ENCODE peak calls at places on chromosomes 5 and 9, in five cellular contexts. J is HEK293T, Q is GM12878, P is H1, I is HepG2. S is an unnamed sample.

GRCh38 chr9:136531186-136531903 is 14.5 kb downstream of the NOTCH1 start:
- DNase-seq in Q (no peak), J (no peak), I (no peak), P (no peak), S (no peak)

GRCh38 chr5:104817127-104817526 is 1254.5 kb upstream of the NUDT12 start:
- DNase-seq in P (no peak), I (no peak), J (no peak), Q (no peak), S (no peak)

GRCh38 chr5:143259254-143259605 is 144.3 kb downstream of the NR3C1 start:
- DNase-seq in J (no peak), I (no peak), P (no peak), Q (no peak), S (no peak)

GRCh38 chr5:100827481-100827889 is 75.6 kb downstream of the ST8SIA4 start:
- DNase-seq in P (no peak), Q (no peak), J (no peak), I (no peak), S (no peak)

GRCh38 chr5:154850255-154851062 is at the start of gene FAXDC2:
- DNase-seq in P (peak), I (peak), J (peak), Q (no peak), S (peak)

GRCh38 chr5:4651811-4652565 is 488.1 kb upstream of the ADAMTS16 start:
- DNase-seq in P (no peak), Q (no peak), J (no peak), I (no peak), S (no peak)

GRCh38 chr5:33788922-33789321 is 102.9 kb downstream of the ADAMTS12 start:
- DNase-seq in J (no peak), I (no peak), P (no peak), Q (no peak), S (no peak)

GRCh38 chr5:166517976-166518375 is 1773.5 kb upstream of the WWC1 start:
- DNase-seq in I (no peak), J (no peak), Q (no peak), P (no peak), S (no peak)

GRCh38 chr9:108743901-108744371 is 111.8 kb downstream of the ACTL7B start:
- DNase-seq in J (no peak), P (no peak), I (peak), Q (no peak), S (no peak)

GRCh38 chr5:2767089-2767488 is 15.6 kb upstream of the IRX2 start:
- DNase-seq in P (no peak), I (no peak), J (no peak), Q (no peak), S (no peak)

GRCh38 chr5:55102345-55102744 is at the start of gene GZMA:
- DNase-seq in I (no peak), J (no peak), Q (no peak), P (no peak), S (no peak)

GRCh38 chr5:169746147-169746694 is 109.1 kb downstream of the DOCK2 start:
- DNase-seq in Q (peak), I (no peak), P (no peak), J (no peak), S (no peak)

GRCh38 chr9:109652971-109653370 is 127.0 kb upstream of the PALM2AKAP2 start:
- DNase-seq in I (peak), Q (no peak), P (no peak), J (no peak), S (no peak)

GRCh38 chr5:150778517-150779396 is at the start of gene SMIM3:
- DNase-seq in J (peak), P (peak), Q (no peak), I (peak), S (no peak)

GRCh38 chr5:159412284-159413046 is 82.2 kb upstream of the IL12B start:
- DNase-seq in P (no peak), J (no peak), Q (peak), I (no peak), S (no peak)

GRCh38 chr5:149940941-149941644 is 3.5 kb downstream of the PDE6A start:
- DNase-seq in P (no peak), I (peak), Q (no peak), J (no peak), S (no peak)

DNA sequence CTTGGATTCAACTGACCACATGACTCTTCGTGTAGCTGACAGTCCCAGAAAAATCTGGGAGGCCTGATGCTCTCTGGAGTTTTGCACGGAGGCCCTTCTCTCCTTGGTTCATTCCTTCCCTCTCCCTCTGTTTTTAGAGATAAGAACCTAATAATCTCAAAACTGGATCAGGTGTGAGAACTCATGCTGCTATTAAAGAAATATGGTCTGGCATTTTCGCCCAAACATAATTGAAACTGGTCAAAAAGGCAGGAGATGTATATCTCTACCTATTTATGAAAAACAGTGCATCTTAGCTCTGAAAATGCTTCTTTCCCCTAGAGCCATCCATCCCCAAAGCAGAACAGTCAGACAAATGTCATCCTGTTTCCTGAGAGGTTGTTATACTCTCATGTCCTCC is 397.5 kb downstream of the PRELID2 start:
- DNase-seq in J (no peak), P (no peak), Q (no peak), I (no peak), S (no peak)
- TF ChIP-seq SUZ12 in J (no peak), P (no peak), Q (no peak), I (no peak), S (no peak)

DNA sequence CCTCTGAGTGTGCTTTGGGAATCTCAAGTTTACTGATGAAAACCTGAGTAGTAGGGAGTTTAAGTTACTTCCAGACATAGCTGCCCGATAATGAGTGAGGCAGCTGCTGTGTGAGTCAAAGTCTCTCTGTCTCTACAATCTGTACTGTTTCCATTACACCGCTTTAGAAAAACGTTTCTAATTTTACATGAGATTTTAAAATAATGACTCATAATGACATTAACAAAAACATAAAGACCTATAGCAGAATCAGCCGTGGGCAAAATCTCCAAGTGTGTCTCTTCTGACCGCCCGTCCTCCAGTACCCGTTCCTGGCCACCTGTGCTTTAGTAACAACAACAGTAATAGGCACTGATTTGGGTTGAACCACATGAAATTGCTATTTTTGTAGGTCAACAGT is 69.6 kb upstream of the PRRC1 start:
- DNase-seq in I (no peak), P (no peak), J (no peak), Q (no peak), S (no peak)
- TF ChIP-seq SUZ12 in I (no peak), P (no peak), J (no peak), Q (no peak), S (no peak)

GRCh38 chr9:137799630-137799983 is 78.0 kb upstream of the CACNA1B start:
- DNase-seq in Q (no peak), I (no peak), J (no peak), P (no peak), S (no peak)

GRCh38 chr9:137801023-137801319 is 76.6 kb upstream of the CACNA1B start:
- DNase-seq in J (no peak), P (no peak), I (no peak), Q (no peak), S (no peak)

GRCh38 chr9:137802021-137802420 is 75.6 kb upstream of the CACNA1B start:
- DNase-seq in P (no peak), J (no peak), I (no peak), Q (no peak), S (no peak)

GRCh38 chr9:137798901-137799629 is 78.5 kb upstream of the CACNA1B start:
- DNase-seq in J (no peak), P (no peak), Q (no peak), I (no peak), S (no peak)

DNA sequence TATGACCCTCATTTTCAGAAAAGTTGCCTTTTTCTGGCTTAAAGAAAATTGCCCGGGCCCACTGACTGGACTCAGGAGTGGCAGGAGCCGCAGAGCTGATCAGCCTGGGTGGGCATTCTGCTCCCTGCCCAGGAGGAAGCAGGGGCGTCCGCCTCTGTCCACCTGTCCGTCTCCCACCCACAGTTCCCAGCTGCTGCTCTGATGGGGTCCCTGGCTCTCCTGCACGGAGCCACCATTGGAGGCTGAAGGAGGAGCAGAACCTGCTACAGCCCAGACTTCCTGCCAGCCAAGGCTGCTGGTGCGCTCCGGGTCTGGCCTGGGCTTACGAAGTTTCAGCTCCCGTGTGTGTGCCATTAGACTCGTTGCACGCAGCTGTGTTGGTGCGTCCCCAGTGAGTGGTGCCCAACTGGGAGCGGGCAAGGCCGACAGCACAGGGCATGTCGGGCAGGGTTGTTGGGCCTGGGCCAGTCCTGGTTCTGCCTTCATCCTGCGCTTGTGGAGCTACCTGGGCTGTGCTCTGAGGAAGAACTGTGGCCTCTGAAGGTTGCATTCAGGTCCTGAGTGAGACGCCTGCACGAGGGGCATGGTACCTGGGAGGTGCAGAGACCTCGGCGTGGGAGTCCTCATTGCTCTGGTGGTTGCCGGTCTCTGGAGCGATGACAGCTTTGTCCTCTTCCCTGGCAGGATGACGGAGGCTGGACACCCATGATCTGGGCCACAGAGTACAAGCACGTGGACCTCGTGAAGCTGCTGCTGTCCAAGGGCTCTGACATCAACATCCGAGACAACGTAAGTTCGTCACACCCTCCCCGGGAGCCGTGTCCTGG is 77.2 kb upstream of the CACNA1B start:
- DNase-seq in P (no peak), I (no peak), Q (no peak), J (no peak), S (no peak)
- TF ChIP-seq SUZ12 in P (no peak), I (no peak), Q (no peak), J (no peak), S (no peak)

GRCh38 chr9:15158019-15158418 is 149.0 kb downstream of the TTC39B start:
- DNase-seq in P (no peak), I (no peak), J (no peak), Q (no peak), S (no peak)

GRCh38 chr9:15157371-15157770 is 149.6 kb downstream of the TTC39B start:
- DNase-seq in Q (no peak), P (no peak), I (no peak), J (no peak), S (no peak)

GRCh38 chr9:15155323-15155722 is 151.7 kb downstream of the TTC39B start:
- DNase-seq in J (no peak), I (no peak), P (no peak), Q (no peak), S (no peak)

GRCh38 chr9:15154677-15155076 is 152.3 kb downstream of the TTC39B start:
- DNase-seq in Q (no peak), J (no peak), I (no peak), P (no peak), S (no peak)

DNA sequence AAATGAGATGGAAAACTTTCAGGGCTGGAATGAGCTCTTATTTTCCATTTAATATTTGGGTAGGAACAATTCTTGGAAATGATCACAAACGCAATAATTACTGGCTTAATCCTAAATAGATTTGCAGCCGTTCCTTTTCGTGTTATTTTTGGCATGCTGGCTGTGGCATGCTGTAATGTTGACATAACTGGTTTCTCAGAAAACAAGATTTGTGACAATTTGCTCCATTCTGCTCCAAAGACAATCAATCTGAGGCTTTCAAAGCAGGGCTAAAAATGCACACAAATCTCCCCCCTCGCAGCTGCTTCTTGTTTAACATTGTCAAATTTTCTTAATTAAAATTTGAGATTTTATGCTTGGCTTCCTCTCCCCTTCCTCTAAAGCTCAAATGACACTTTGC is 151.2 kb downstream of the TTC39B start:
- DNase-seq in I (no peak), Q (no peak), J (no peak), P (no peak), S (no peak)
- TF ChIP-seq SUZ12 in I (no peak), Q (no peak), J (no peak), P (no peak), S (no peak)

GRCh38 chr5:103385722-103386121 is 127.2 kb downstream of the MACIR start:
- DNase-seq in I (no peak), Q (no peak), P (no peak), J (no peak), S (no peak)

GRCh38 chr5:103391659-103392058 is 133.1 kb downstream of the MACIR start:
- DNase-seq in I (no peak), J (no peak), Q (no peak), P (no peak), S (no peak)

GRCh38 chr5:103393131-103393754 is 134.7 kb downstream of the MACIR start:
- DNase-seq in I (no peak), P (no peak), Q (peak), J (no peak), S (peak)

GRCh38 chr5:103389362-103389761 is 130.8 kb downstream of the MACIR start:
- DNase-seq in Q (no peak), J (no peak), P (no peak), I (no peak), S (no peak)

GRCh38 chr5:103389846-103390245 is 131.3 kb downstream of the MACIR start:
- DNase-seq in J (no peak), I (no peak), Q (no peak), P (no peak), S (no peak)
- TF ChIP-seq SUZ12 in J (no peak), I (no peak), Q (no peak), P (no peak), S (no peak)

DNA sequence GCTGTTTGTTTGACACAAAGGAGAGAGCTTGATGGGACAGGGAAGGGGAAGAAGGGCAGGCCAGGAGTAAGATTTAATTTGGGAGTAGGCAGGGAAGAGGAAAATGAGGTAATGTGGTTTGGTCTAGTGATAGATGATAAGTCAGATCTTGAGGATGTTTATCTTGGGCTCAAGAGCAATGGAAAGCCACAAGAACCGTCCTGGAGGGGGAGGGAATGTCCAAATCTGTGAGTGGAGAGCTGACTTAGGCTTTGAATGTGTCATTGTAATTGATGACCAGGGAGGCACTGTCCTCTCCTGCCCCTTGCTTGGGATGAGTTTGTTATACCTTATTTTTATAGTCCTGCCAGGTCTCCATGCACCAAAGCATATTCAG is 37.5 kb downstream of the MAMDC2 start:
- DNase-seq in I (no peak), Q (no peak), J (no peak), P (no peak), S (no peak)
- TF ChIP-seq SUZ12 in I (no peak), Q (no peak), J (no peak), P (no peak), S (no peak)

GRCh38 chr5:95961617-95962474 is at the start of gene ELL2:
- DNase-seq in J (peak), Q (peak), I (peak), P (peak), S (peak)
- TF ChIP-seq SUZ12 in J (no peak), Q (no peak), I (no peak), P (no peak), S (no peak)

S was measured in NT2/D1.